ENCODE peak calls at places on chromosomes 2 and 18, in eight cellular contexts. One of them, this sample, is unnamed.

GRCh38 chr2:237540823-237541222 is 25.6 kb upstream of the PRLH start:
- DNase-seq in amygdala: no peak
- DNase-seq in IMR-90: peak
- DNase-seq in brain pericyte: no peak
- DNase-seq in adrenal gland: peak
- DNase-seq in immature natural killer cell: no peak
- DNase-seq in adipocyte: peak
- DNase-seq in lung: no peak
- DNase-seq in this sample: peak

GRCh38 chr2:7145707-7146106 is 228.5 kb downstream of the RNF144A start:
- DNase-seq in amygdala: no peak
- DNase-seq in adrenal gland: no peak
- DNase-seq in immature natural killer cell: no peak
- DNase-seq in lung: no peak
- DNase-seq in IMR-90: no peak
- DNase-seq in brain pericyte: no peak
- DNase-seq in adipocyte: no peak
- DNase-seq in this sample: no peak

GRCh38 chr2:52465267-52465666 is 1302.3 kb upstream of the CHAC2 start:
- DNase-seq in adipocyte: peak
- DNase-seq in lung: no peak
- DNase-seq in immature natural killer cell: no peak
- DNase-seq in brain pericyte: no peak
- DNase-seq in amygdala: no peak
- DNase-seq in adrenal gland: no peak
- DNase-seq in IMR-90: peak
- DNase-seq in this sample: no peak

GRCh38 chr2:227697013-227697412 is 20.8 kb downstream of the SLC19A3 start:
- DNase-seq in immature natural killer cell: no peak
- DNase-seq in adipocyte: peak
- DNase-seq in amygdala: no peak
- DNase-seq in lung: no peak
- DNase-seq in adrenal gland: no peak
- DNase-seq in IMR-90: no peak
- DNase-seq in brain pericyte: no peak
- DNase-seq in this sample: no peak

GRCh38 chr2:113376935-113377445 is 60.5 kb upstream of the ZNG1B start:
- DNase-seq in adipocyte: no peak
- DNase-seq in adrenal gland: no peak
- DNase-seq in immature natural killer cell: no peak
- DNase-seq in lung: no peak
- DNase-seq in amygdala: no peak
- DNase-seq in brain pericyte: no peak
- DNase-seq in IMR-90: no peak
- DNase-seq in this sample: no peak

GRCh38 chr2:9660154-9660553 is 29.4 kb upstream of the YWHAQ start:
- DNase-seq in immature natural killer cell: no peak
- DNase-seq in adipocyte: no peak
- DNase-seq in brain pericyte: no peak
- DNase-seq in IMR-90: no peak
- DNase-seq in adrenal gland: no peak
- DNase-seq in lung: no peak
- DNase-seq in amygdala: no peak
- DNase-seq in this sample: no peak

GRCh38 chr2:67169417-67170140 is 227.6 kb upstream of the ETAA1 start:
- DNase-seq in lung: no peak
- DNase-seq in IMR-90: peak
- DNase-seq in amygdala: no peak
- DNase-seq in adrenal gland: no peak
- DNase-seq in brain pericyte: no peak
- DNase-seq in immature natural killer cell: no peak
- DNase-seq in adipocyte: peak
- DNase-seq in this sample: peak

GRCh38 chr18:49100226-49100968 is 149.6 kb upstream of the SMAD7 start:
- DNase-seq in amygdala: no peak
- DNase-seq in adrenal gland: no peak
- DNase-seq in immature natural killer cell: no peak
- DNase-seq in lung: no peak
- DNase-seq in brain pericyte: no peak
- DNase-seq in adipocyte: peak
- DNase-seq in IMR-90: peak
- DNase-seq in this sample: no peak

GRCh38 chr18:76421291-76422078 is 73.6 kb downstream of the ZNF516 start:
- DNase-seq in adrenal gland: no peak
- DNase-seq in amygdala: no peak
- DNase-seq in immature natural killer cell: no peak
- DNase-seq in adipocyte: no peak
- DNase-seq in brain pericyte: no peak
- DNase-seq in IMR-90: no peak
- DNase-seq in lung: peak
- DNase-seq in this sample: no peak

GRCh38 chr2:140643761-140644187 is 1487.0 kb downstream of the LRP1B start:
- DNase-seq in brain pericyte: peak
- DNase-seq in amygdala: no peak
- DNase-seq in lung: no peak
- DNase-seq in adipocyte: peak
- DNase-seq in IMR-90: peak
- DNase-seq in adrenal gland: peak
- DNase-seq in immature natural killer cell: no peak
- DNase-seq in this sample: no peak

GRCh38 chr2:196610796-196611195 is 28.7 kb upstream of the CCDC150 start:
- DNase-seq in immature natural killer cell: no peak
- DNase-seq in adrenal gland: no peak
- DNase-seq in amygdala: no peak
- DNase-seq in lung: no peak
- DNase-seq in adipocyte: no peak
- DNase-seq in brain pericyte: no peak
- DNase-seq in IMR-90: no peak
- DNase-seq in this sample: no peak

GRCh38 chr2:66553370-66553769 is 118.4 kb downstream of the MEIS1 start:
- DNase-seq in adipocyte: peak
- DNase-seq in adrenal gland: peak
- DNase-seq in IMR-90: no peak
- DNase-seq in immature natural killer cell: no peak
- DNase-seq in amygdala: no peak
- DNase-seq in lung: no peak
- DNase-seq in brain pericyte: no peak
- DNase-seq in this sample: no peak

GRCh38 chr2:240588006-240588655 is 1.6 kb downstream of the CAPN10 start:
- DNase-seq in immature natural killer cell: no peak
- DNase-seq in adipocyte: no peak
- DNase-seq in lung: no peak
- DNase-seq in brain pericyte: no peak
- DNase-seq in adrenal gland: no peak
- DNase-seq in amygdala: no peak
- DNase-seq in IMR-90: no peak
- DNase-seq in this sample: no peak

GRCh38 chr2:75476778-75477177 is 84.0 kb downstream of the EVA1A start:
- DNase-seq in brain pericyte: no peak
- DNase-seq in adipocyte: peak
- DNase-seq in immature natural killer cell: no peak
- DNase-seq in lung: no peak
- DNase-seq in amygdala: no peak
- DNase-seq in IMR-90: peak
- DNase-seq in adrenal gland: no peak
- DNase-seq in this sample: peak

GRCh38 chr2:195319112-195319460 is 337.9 kb upstream of the SLC39A10 start:
- DNase-seq in adipocyte: peak
- DNase-seq in amygdala: no peak
- DNase-seq in lung: no peak
- DNase-seq in adrenal gland: no peak
- DNase-seq in IMR-90: peak
- DNase-seq in immature natural killer cell: no peak
- DNase-seq in brain pericyte: no peak
- DNase-seq in this sample: peak

GRCh38 chr2:70362661-70363060 is 60.8 kb upstream of the FAM136A start:
- DNase-seq in amygdala: no peak
- DNase-seq in adrenal gland: no peak
- DNase-seq in lung: no peak
- DNase-seq in immature natural killer cell: no peak
- DNase-seq in brain pericyte: no peak
- DNase-seq in IMR-90: no peak
- DNase-seq in adipocyte: no peak
- DNase-seq in this sample: no peak

GRCh38 chr2:107990718-107991117 is 4.4 kb downstream of the SLC5A7 start:
- DNase-seq in adipocyte: no peak
- DNase-seq in brain pericyte: no peak
- DNase-seq in IMR-90: no peak
- DNase-seq in immature natural killer cell: no peak
- DNase-seq in amygdala: no peak
- DNase-seq in lung: no peak
- DNase-seq in adrenal gland: no peak
- DNase-seq in this sample: no peak

GRCh38 chr2:101501443-101501842 is 26.5 kb upstream of the RFX8 start:
- DNase-seq in immature natural killer cell: no peak
- DNase-seq in brain pericyte: no peak
- DNase-seq in adrenal gland: no peak
- DNase-seq in amygdala: no peak
- DNase-seq in lung: no peak
- DNase-seq in IMR-90: peak
- DNase-seq in adipocyte: no peak
- DNase-seq in this sample: no peak

GRCh38 chr2:10220516-10221391 is 82.0 kb upstream of the HPCAL1 start:
- DNase-seq in adipocyte: peak
- DNase-seq in IMR-90: peak
- DNase-seq in amygdala: no peak
- DNase-seq in adrenal gland: no peak
- DNase-seq in lung: no peak
- DNase-seq in immature natural killer cell: no peak
- DNase-seq in brain pericyte: no peak
- DNase-seq in this sample: peak

GRCh38 chr2:108383146-108383830 is 5.5 kb downstream of the SULT1C4 start:
- DNase-seq in adipocyte: no peak
- DNase-seq in amygdala: no peak
- DNase-seq in IMR-90: no peak
- DNase-seq in adrenal gland: no peak
- DNase-seq in immature natural killer cell: no peak
- DNase-seq in brain pericyte: no peak
- DNase-seq in lung: no peak
- DNase-seq in this sample: no peak

GRCh38 chr2:145484443-145485086 is 964.6 kb upstream of the ZEB2 start:
- DNase-seq in brain pericyte: no peak
- DNase-seq in lung: no peak
- DNase-seq in amygdala: no peak
- DNase-seq in adipocyte: peak
- DNase-seq in adrenal gland: no peak
- DNase-seq in IMR-90: peak
- DNase-seq in immature natural killer cell: no peak
- DNase-seq in this sample: peak

GRCh38 chr2:17934721-17935120 is 56.3 kb downstream of the KCNS3 start:
- DNase-seq in amygdala: no peak
- DNase-seq in lung: no peak
- DNase-seq in adipocyte: peak
- DNase-seq in brain pericyte: no peak
- DNase-seq in immature natural killer cell: no peak
- DNase-seq in adrenal gland: no peak
- DNase-seq in IMR-90: peak
- DNase-seq in this sample: peak

GRCh38 chr2:240429872-240430491 is 5.5 kb upstream of the GPC1 start:
- DNase-seq in IMR-90: no peak
- DNase-seq in adrenal gland: no peak
- DNase-seq in amygdala: no peak
- DNase-seq in brain pericyte: no peak
- DNase-seq in immature natural killer cell: no peak
- DNase-seq in adipocyte: no peak
- DNase-seq in lung: no peak
- DNase-seq in this sample: no peak

GRCh38 chr2:229083606-229084349 is 187.3 kb downstream of the PID1 start:
- DNase-seq in adrenal gland: no peak
- DNase-seq in IMR-90: no peak
- DNase-seq in lung: peak
- DNase-seq in brain pericyte: no peak
- DNase-seq in immature natural killer cell: no peak
- DNase-seq in amygdala: no peak
- DNase-seq in adipocyte: no peak
- DNase-seq in this sample: no peak

GRCh38 chr18:51391731-51392130 is 194.2 kb upstream of the MEX3C start:
- DNase-seq in immature natural killer cell: no peak
- DNase-seq in adrenal gland: no peak
- DNase-seq in brain pericyte: no peak
- DNase-seq in lung: no peak
- DNase-seq in adipocyte: no peak
- DNase-seq in amygdala: peak
- DNase-seq in IMR-90: no peak
- DNase-seq in this sample: no peak

GRCh38 chr18:35193313-35193712 is 47.5 kb upstream of the ZNF397 start:
- DNase-seq in adipocyte: no peak
- DNase-seq in adrenal gland: no peak
- DNase-seq in immature natural killer cell: no peak
- DNase-seq in brain pericyte: no peak
- DNase-seq in lung: no peak
- DNase-seq in IMR-90: no peak
- DNase-seq in amygdala: no peak
- DNase-seq in this sample: no peak

GRCh38 chr18:38032516-38032915 is 466.9 kb upstream of the CELF4 start:
- DNase-seq in immature natural killer cell: no peak
- DNase-seq in adrenal gland: no peak
- DNase-seq in IMR-90: no peak
- DNase-seq in amygdala: no peak
- DNase-seq in adipocyte: no peak
- DNase-seq in brain pericyte: no peak
- DNase-seq in lung: no peak
- DNase-seq in this sample: no peak

GRCh38 chr2:37500031-37500430 is 155.6 kb downstream of the QPCT start:
- DNase-seq in immature natural killer cell: no peak
- DNase-seq in amygdala: no peak
- DNase-seq in brain pericyte: no peak
- DNase-seq in IMR-90: peak
- DNase-seq in lung: no peak
- DNase-seq in adrenal gland: no peak
- DNase-seq in adipocyte: no peak
- DNase-seq in this sample: no peak

GRCh38 chr2:10361220-10361588 is 58.5 kb downstream of the HPCAL1 start:
- DNase-seq in brain pericyte: no peak
- DNase-seq in lung: no peak
- DNase-seq in IMR-90: peak
- DNase-seq in adrenal gland: no peak
- DNase-seq in immature natural killer cell: no peak
- DNase-seq in adipocyte: no peak
- DNase-seq in amygdala: no peak
- DNase-seq in this sample: no peak

GRCh38 chr2:33167655-33168245 is 221.0 kb downstream of the LTBP1 start:
- DNase-seq in brain pericyte: no peak
- DNase-seq in adrenal gland: no peak
- DNase-seq in amygdala: no peak
- DNase-seq in immature natural killer cell: no peak
- DNase-seq in lung: no peak
- DNase-seq in IMR-90: peak
- DNase-seq in adipocyte: peak
- DNase-seq in this sample: peak

GRCh38 chr2:46779447-46779941 is 136.1 kb downstream of the MCFD2 start:
- DNase-seq in lung: no peak
- DNase-seq in IMR-90: peak
- DNase-seq in brain pericyte: no peak
- DNase-seq in adipocyte: no peak
- DNase-seq in amygdala: no peak
- DNase-seq in immature natural killer cell: no peak
- DNase-seq in adrenal gland: no peak
- DNase-seq in this sample: no peak

GRCh38 chr2:238487134-238487533 is 60.4 kb downstream of the ASB1 start:
- DNase-seq in amygdala: no peak
- DNase-seq in brain pericyte: no peak
- DNase-seq in IMR-90: no peak
- DNase-seq in adipocyte: no peak
- DNase-seq in immature natural killer cell: no peak
- DNase-seq in adrenal gland: no peak
- DNase-seq in lung: no peak
- DNase-seq in this sample: no peak

GRCh38 chr2:185475868-185476267 is 262.7 kb upstream of the FSIP2 start:
- DNase-seq in adrenal gland: no peak
- DNase-seq in brain pericyte: no peak
- DNase-seq in immature natural killer cell: no peak
- DNase-seq in IMR-90: no peak
- DNase-seq in lung: no peak
- DNase-seq in adipocyte: no peak
- DNase-seq in amygdala: no peak
- DNase-seq in this sample: no peak

This sample was measured in GM03348.